ENCODE peak calls at places on chromosomes 6 and 20, in five cellular contexts. X is cardiac muscle cell, Z is breast epithelium, M is hepatocyte, J is uterus. P is an unnamed sample.

GRCh38 chr20:8414611-8415274 is 282.7 kb downstream of the PLCB1 start:
- DNase-seq in X (no peak), Z (no peak), M (no peak), J (no peak), P (peak; percentile 25)

GRCh38 chr6:38459291-38459690 is 180.4 kb downstream of the BTBD9 start:
- DNase-seq in X (no peak), Z (no peak), M (no peak), J (no peak), P (no peak)

GRCh38 chr6:109449789-109450673 is 5.5 kb downstream of the MICAL1 start:
- DNase-seq in X (no peak), Z (no peak), M (no peak), J (no peak), P (no peak)

GRCh38 chr20:64114356-64114971 is 7.1 kb upstream of the NPBWR2 start:
- DNase-seq in X (no peak), Z (no peak), M (no peak), J (no peak), P (no peak)

GRCh38 chr6:88238065-88238464 is 71.9 kb upstream of the CNR1 start:
- DNase-seq in X (peak; percentile 45), Z (no peak), M (peak; percentile 56), J (no peak), P (peak; percentile 11)

GRCh38 chr20:9889270-9889981 is 50.5 kb upstream of the PAK5 start:
- DNase-seq in X (no peak), Z (no peak), M (no peak), J (no peak), P (no peak)

GRCh38 chr6:17281100-17281496 is at the start of gene RBM24:
- DNase-seq in X (peak; percentile 62), Z (no peak), M (peak; percentile 80), J (peak; percentile 79), P (peak; percentile 52)

GRCh38 chr20:33463332-33464101 is 20.0 kb upstream of the SNTA1 start:
- DNase-seq in X (no peak), Z (no peak), M (no peak), J (no peak), P (no peak)

GRCh38 chr6:53035549-53036213 is 29.5 kb upstream of the FBXO9 start:
- DNase-seq in X (no peak), Z (no peak), M (no peak), J (no peak), P (no peak)

GRCh38 chr6:775863-776262 is 82.9 kb upstream of the EXOC2 start:
- DNase-seq in X (no peak), Z (no peak), M (no peak), J (no peak), P (no peak)

GRCh38 chr20:4787825-4788224 is 66.1 kb downstream of the PRND start:
- DNase-seq in X (no peak), Z (no peak), M (no peak), J (no peak), P (no peak)

GRCh38 chr6:43076928-43077809 is 1.1 kb downstream of the PTK7 start:
- DNase-seq in X (peak; percentile 64), Z (peak; percentile 40), M (peak; percentile 62), J (peak; percentile 47), P (peak; percentile 57)

GRCh38 chr6:22892452-22892851 is 323.1 kb downstream of the HDGFL1 start:
- DNase-seq in X (no peak), Z (no peak), M (peak; percentile 67), J (peak; percentile 54), P (peak; percentile 97)

GRCh38 chr6:10719386-10720228 is 3.3 kb upstream of the TMEM14C start:
- DNase-seq in X (no peak), Z (no peak), M (no peak), J (peak; percentile 23), P (no peak)
- H3K27ac ChIP-seq in X (no peak overlapping the region), Z (peak overlapping the region; percentile 85), M (peak overlapping the region; percentile 80), J (peak overlapping the region; percentile 74), P (peak overlapping the region; percentile 44)

DNA sequence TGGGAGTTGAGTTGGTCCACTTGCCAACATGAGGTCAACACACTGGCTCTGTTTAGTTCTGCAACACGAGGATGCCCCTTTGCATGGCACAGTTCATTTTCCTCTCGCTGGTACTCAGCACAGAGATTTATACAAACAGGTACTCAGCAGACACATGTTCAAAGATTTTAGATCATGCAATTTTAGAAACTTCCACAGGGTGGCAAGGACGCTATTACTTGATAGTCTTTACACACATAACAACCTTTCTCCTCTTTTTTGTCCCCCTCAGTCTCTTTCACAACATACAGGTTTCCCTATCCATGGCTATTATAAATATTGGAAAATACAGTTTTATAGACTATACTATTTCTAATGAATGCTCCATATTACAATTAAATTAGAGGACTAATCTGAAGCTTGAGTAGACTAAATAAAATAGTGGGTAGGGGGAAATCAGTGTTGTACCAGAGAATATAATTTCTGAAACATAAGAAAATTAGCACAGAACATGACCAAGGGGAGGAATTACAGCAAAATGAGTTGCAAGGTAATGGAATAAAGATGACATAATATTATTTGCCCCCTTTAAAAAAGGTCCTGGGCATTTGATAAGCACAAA is 331.8 kb upstream of the BTBD3 start:
- DNase-seq in X (peak; percentile 29), Z (no peak), M (peak; percentile 54), J (no peak), P (no peak)
- TF ChIP-seq CTCF in X (peak; percentile 33), Z (peak; percentile 11), M (peak; percentile 52), J (no peak), P (peak; percentile 56)

DNA sequence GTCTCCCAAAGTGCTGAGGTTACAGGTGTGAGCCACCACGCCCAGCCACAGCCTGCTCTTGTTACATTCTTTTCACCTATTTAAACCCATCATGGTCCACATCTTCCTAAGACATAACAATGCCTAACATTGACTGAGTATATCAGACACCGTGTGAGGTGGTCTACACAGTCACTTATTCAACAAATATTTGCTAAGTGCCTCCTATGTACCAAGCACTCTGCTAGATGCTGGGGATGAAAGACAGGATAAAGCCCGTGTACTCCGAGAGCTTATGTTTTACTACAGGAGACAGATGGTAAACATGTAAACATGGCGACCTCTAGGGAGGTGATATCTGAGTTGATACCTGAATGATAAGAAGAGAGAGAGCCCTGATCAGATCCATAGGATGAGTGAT is 12.7 kb downstream of the BCL2L1 start:
- DNase-seq in X (no peak), Z (no peak), M (no peak), J (no peak), P (no peak)
- H3K4me1 ChIP-seq in X (peaks cover 18% of the 10 kb centered on the region), Z (peaks cover 23% of the 10 kb centered on the region), M (peaks cover 70% of the 10 kb centered on the region), J (no peaks in the 10 kb centered on the region), P (peaks cover 60% of the 10 kb centered on the region)

DNA sequence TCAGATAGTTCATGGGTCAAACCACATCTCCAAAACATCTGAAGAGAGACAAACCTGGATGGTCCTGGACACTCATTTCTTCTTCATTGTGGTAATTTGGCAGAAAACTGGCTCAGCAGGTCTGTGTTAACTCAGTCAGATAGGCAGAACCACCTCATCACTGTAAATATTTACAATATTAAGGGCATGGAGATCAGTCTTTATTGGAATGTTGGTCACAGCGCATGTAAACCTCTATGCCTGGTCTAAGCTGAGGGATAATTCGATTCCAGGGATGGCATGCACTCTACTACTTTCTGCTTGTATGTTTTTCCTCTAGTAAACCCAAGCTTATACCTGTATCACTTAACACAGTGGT is 4.0 kb upstream of the TBC1D7 start:
- DNase-seq in X (no peak), Z (no peak), M (no peak), J (no peak), P (no peak)
- H3K27ac ChIP-seq in X (peak overlapping the region; percentile 47), Z (no peak overlapping the region), M (no peak overlapping the region), J (no peak overlapping the region), P (no peak overlapping the region)

DNA sequence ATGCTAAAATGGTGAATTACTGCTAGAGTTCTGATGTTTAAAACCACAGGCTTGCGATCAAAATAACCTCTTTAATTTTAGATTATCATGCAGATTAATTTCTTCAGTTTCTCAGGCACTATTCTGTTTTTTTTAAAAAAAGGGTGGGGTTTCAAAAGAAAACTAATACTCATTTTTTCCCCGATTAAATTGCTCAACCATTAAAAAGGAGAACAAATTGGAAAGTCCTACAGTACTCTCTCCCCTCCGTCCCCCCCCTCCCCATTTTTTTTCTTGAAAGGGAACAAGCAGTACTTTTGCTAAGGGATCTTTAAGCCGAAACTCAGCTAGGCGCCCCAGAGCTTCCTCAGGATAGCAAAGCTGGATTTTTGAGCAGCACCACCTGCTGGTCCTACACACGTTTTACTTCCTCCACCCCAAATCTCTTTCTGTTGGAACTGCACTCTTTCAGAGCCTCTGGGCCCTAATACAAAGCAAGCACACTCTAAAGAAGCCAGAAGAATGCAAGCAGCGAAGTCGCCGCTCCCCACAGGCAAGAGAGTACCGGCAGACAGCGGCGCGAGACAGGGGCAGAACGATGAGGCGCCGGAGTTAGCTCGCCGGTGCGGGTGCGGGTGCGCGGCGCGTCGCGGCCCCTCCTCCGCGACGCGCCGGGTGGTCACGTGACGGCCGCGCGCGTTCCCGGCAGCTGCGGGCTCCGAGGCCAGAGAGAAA is at the start of gene RNF146:
- DNase-seq in X (peak; percentile 86), Z (peak; percentile 70), M (peak; percentile 91), J (peak; percentile 85), P (peak; percentile 66)
- TF ChIP-seq CTCF in X (peak; percentile 81), Z (peak; percentile 82), M (peak; percentile 93), J (peak; percentile 67), P (peak; percentile 83)

GRCh38 chr6:56690519-56691200 is 48.0 kb upstream of the DST start:
- DNase-seq in X (no peak), Z (no peak), M (no peak), J (no peak), P (no peak)

GRCh38 chr6:56692586-56693245 is 50.0 kb upstream of the DST start:
- DNase-seq in X (no peak), Z (no peak), M (no peak), J (no peak), P (no peak)

GRCh38 chr6:56693246-56693607 is 50.5 kb upstream of the DST start:
- DNase-seq in X (no peak), Z (peak; percentile 93), M (peak; percentile 82), J (peak; percentile 64), P (no peak)

GRCh38 chr6:56689663-56690062 is 47.0 kb upstream of the DST start:
- DNase-seq in X (no peak), Z (no peak), M (no peak), J (no peak), P (no peak)

GRCh38 chr6:56691201-56691595 is 48.5 kb upstream of the DST start:
- DNase-seq in X (no peak), Z (no peak), M (no peak), J (no peak), P (no peak)
- H3K4me1 ChIP-seq in X (no peaks in the 10 kb centered on the region), Z (no peaks in the 10 kb centered on the region), M (peaks cover 24% of the 10 kb centered on the region), J (peaks cover 4% of the 10 kb centered on the region), P (peaks cover 38% of the 10 kb centered on the region)

DNA sequence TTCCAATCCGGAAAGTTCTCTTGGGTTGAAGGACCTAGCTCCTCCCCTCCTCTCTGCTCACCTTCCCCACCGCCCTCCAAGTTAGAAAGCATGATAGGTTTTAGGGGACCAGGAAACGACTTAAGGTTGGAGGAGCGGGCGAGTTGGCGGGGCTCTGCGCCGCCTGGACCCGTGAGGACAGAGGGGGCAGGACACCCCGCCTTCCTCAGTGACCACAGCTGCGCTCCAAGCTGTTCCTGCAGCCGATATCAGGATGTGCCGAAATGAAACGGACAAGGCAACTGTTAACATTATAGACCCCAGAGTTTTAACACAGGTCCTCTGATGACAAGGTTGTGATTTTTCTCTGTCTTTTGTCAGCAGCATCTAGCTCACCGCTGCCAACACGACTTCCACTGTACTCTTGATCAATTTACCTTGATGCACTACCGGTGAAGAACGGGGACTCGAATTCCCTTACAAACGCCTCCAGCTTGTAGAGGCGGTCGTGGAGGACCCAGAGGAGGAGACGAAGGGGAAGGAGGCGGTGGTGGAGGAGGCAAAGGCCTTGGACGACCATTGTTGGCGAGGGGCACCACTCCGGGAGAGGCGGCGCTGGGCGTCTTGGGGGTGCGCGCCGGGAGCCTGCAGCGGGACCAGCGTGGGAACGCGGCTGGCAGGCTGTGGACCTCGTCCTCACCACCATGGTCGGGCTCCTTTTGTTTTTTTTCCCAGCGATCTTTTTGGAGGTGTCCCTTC is at the start of gene GRM1:
- DNase-seq in X (no peak), Z (no peak), M (no peak), J (no peak), P (no peak)
- H3K27ac ChIP-seq in X (no peak within 1 kb of the TSS), Z (no peak within 1 kb of the TSS), M (no peak within 1 kb of the TSS), J (no peak within 1 kb of the TSS), P (no peak within 1 kb of the TSS)